ENCODE peak calls at places on chromosomes 13 and 19, in eight cellular contexts. T is aorta; V is pancreas; Z is colonic mucosa; E is thoracic aorta; M is CD4-positive, CD25-positive, alpha-beta regulatory T cell; O is CD8-positive, alpha-beta memory T cell; R is cardiac muscle cell. C is an unnamed sample. For H3K36me3, the result is how much of the 10 kb centered on the place peaks cover.

GRCh38 chr19:43726736-43727592 is 11.1 kb downstream of the IRGC start:
- DNase-seq in T (no peak), E (no peak), R (peak), M (no peak), V (no peak), O (no peak), Z (no peak), C (no peak)

GRCh38 chr13:75648446-75648845 is 12.3 kb downstream of the LMO7 start:
- DNase-seq in R (no peak), M (no peak), Z (no peak), E (no peak), V (no peak), O (no peak), T (no peak), C (no peak)

GRCh38 chr13:33859691-33860303 is 41.8 kb downstream of the RFC3 start:
- DNase-seq in M (no peak), R (no peak), V (no peak), T (no peak), O (no peak), Z (no peak), E (no peak), C (no peak)

GRCh38 chr19:44777715-44778347 is at the start of gene CBLC:
- DNase-seq in M (no peak), T (no peak), R (no peak), Z (peak), E (no peak), V (peak), O (no peak), C (peak)

GRCh38 chr19:34034318-34034846 is 137.9 kb upstream of the LSM14A start:
- DNase-seq in V (no peak), Z (no peak), E (no peak), T (no peak), M (no peak), O (no peak), R (no peak), C (no peak)

GRCh38 chr19:15680923-15681322 is 8.0 kb downstream of the CYP4F12 start:
- DNase-seq in V (no peak), Z (no peak), O (no peak), T (no peak), M (no peak), E (no peak), R (no peak), C (peak)

GRCh38 chr13:98443800-98444325 is 133.0 kb downstream of the STK24 start:
- DNase-seq in O (no peak), T (no peak), R (no peak), Z (no peak), M (no peak), E (no peak), V (no peak), C (no peak)

GRCh38 chr13:108365255-108365654 is 95.7 kb downstream of the TNFSF13B start:
- DNase-seq in Z (no peak), R (no peak), M (no peak), T (no peak), E (no peak), O (no peak), V (no peak), C (no peak)

GRCh38 chr19:31408460-31409124 is 59.4 kb upstream of the TSHZ3 start:
- DNase-seq in R (peak), E (no peak), M (no peak), V (no peak), Z (no peak), O (no peak), T (no peak), C (no peak)

GRCh38 chr19:41223431-41224234 is 4.6 kb downstream of the AXL start:
- DNase-seq in T (peak), E (peak), O (no peak), V (no peak), R (peak), M (no peak), Z (no peak), C (no peak)

GRCh38 chr19:6141217-6141616 is 5.8 kb downstream of the ACSBG2 start:
- DNase-seq in T (no peak), V (no peak), R (no peak), Z (no peak), O (no peak), E (no peak), M (no peak), C (no peak)

GRCh38 chr13:23851106-23851505 is 38.1 kb downstream of the MIPEP start:
- DNase-seq in O (no peak), M (no peak), E (no peak), R (peak), Z (no peak), T (no peak), V (no peak), C (no peak)

GRCh38 chr19:12946092-12946845 is 607 bp downstream of the RAD23A start:
- DNase-seq in V (peak), E (no peak), R (peak), M (peak), T (peak), O (peak), Z (peak), C (peak)

GRCh38 chr13:109630281-109630680 is 156.1 kb downstream of the IRS2 start:
- DNase-seq in O (no peak), T (no peak), Z (no peak), E (no peak), M (no peak), V (no peak), R (no peak), C (no peak)

GRCh38 chr13:27406178-27406939 is 18.1 kb upstream of the GTF3A start:
- DNase-seq in E (no peak), M (peak), T (no peak), V (no peak), Z (peak), R (peak), O (peak), C (peak)

GRCh38 chr13:111210082-111210481 is 95.0 kb downstream of the ARHGEF7 start:
- DNase-seq in Z (no peak), O (no peak), E (no peak), M (no peak), R (peak), V (no peak), T (no peak), C (peak)

GRCh38 chr13:86862137-86862536 is 809.0 kb upstream of the SLITRK5 start:
- DNase-seq in O (no peak), T (no peak), R (no peak), E (no peak), V (no peak), M (no peak), Z (no peak), C (no peak)

GRCh38 chr13:26867451-26868067 is 107.0 kb upstream of the GPR12 start:
- DNase-seq in O (no peak), R (peak), V (no peak), M (no peak), Z (peak), E (no peak), T (no peak), C (peak)

GRCh38 chr19:927044-927706 is 1.3 kb downstream of the ARID3A start:
- DNase-seq in T (peak), E (no peak), V (peak), O (no peak), M (no peak), R (peak), Z (no peak), C (no peak)

GRCh38 chr13:43838909-43839308 is 40.6 kb downstream of the CCDC122 start:
- DNase-seq in T (no peak), O (no peak), Z (no peak), M (no peak), V (no peak), R (peak), E (no peak), C (no peak)

GRCh38 chr19:46009530-46010510 is 13.0 kb downstream of the PGLYRP1 start:
- DNase-seq in Z (peak), M (peak), E (no peak), R (peak), T (peak), O (peak), V (peak), C (peak)

GRCh38 chr13:33205804-33206221 is 79.7 kb downstream of the STARD13 start:
- DNase-seq in M (no peak), E (no peak), T (no peak), V (no peak), O (no peak), Z (no peak), R (peak), C (no peak)

GRCh38 chr13:85108356-85108755 is 690.9 kb downstream of the SLITRK6 start:
- DNase-seq in V (no peak), O (no peak), T (no peak), E (no peak), Z (no peak), R (no peak), M (no peak), C (no peak)

GRCh38 chr19:23974941-23975340 is 60.3 kb downstream of the ZNF726 start:
- DNase-seq in E (no peak), O (no peak), T (no peak), R (no peak), M (no peak), V (no peak), Z (no peak), C (no peak)

GRCh38 chr19:50558449-50558848 is 9.8 kb downstream of the LRRC4B start:
- DNase-seq in V (no peak), T (no peak), E (no peak), R (no peak), M (no peak), O (no peak), Z (no peak), C (no peak)

GRCh38 chr13:45278096-45278645 is 62.8 kb downstream of the TPT1 start:
- DNase-seq in E (no peak), Z (no peak), M (no peak), V (no peak), R (peak), O (no peak), T (no peak), C (peak)

GRCh38 chr19:15283141-15283885 is 49.0 kb downstream of the BRD4 start:
- DNase-seq in R (peak), O (no peak), M (no peak), Z (no peak), E (peak), T (no peak), V (no peak), C (no peak)

GRCh38 chr19:58170860-58171259 is 12.0 kb upstream of the ZNF274 start:
- DNase-seq in E (no peak), T (no peak), V (no peak), R (peak), Z (no peak), O (no peak), M (no peak), C (no peak)

GRCh38 chr13:59247166-59247565 is 916.6 kb downstream of the DIAPH3 start:
- DNase-seq in R (peak), E (no peak), M (no peak), Z (no peak), O (no peak), T (no peak), V (peak), C (peak)

GRCh38 chr13:99158846-99159245 is 41.8 kb upstream of the UBAC2 start:
- DNase-seq in M (no peak), E (no peak), O (no peak), Z (no peak), R (no peak), V (no peak), T (no peak), C (no peak)

GRCh38 chr19:23437901-23438300 is 42.6 kb upstream of the ZNF91 start:
- DNase-seq in E (no peak), Z (no peak), R (no peak), M (no peak), T (no peak), O (no peak), V (no peak), C (no peak)

GRCh38 chr13:106496072-106496997 is 39.1 kb downstream of the EFNB2 start:
- DNase-seq in Z (no peak), O (no peak), R (peak), E (no peak), V (no peak), M (no peak), T (no peak), C (peak)

GRCh38 chr19:6464070-6464873 is at the start of gene CRB3:
- DNase-seq in V (peak), E (no peak), Z (peak), M (peak), R (no peak), T (no peak), O (peak), C (peak)

GRCh38 chr19:49200238-49200862 is 42.8 kb downstream of the TRPM4 start:
- DNase-seq in R (no peak), V (no peak), M (no peak), E (no peak), T (no peak), Z (peak), O (no peak), C (peak)

GRCh38 chr19:18496167-18496979 is 25.5 kb downstream of the ELL start:
- DNase-seq in E (no peak), M (peak), O (peak), R (peak), T (no peak), V (peak), Z (peak), C (peak)

GRCh38 chr13:93227280-93227905 is 786 bp downstream of the GPC6 start:
- DNase-seq in E (no peak), M (no peak), V (peak), R (peak), Z (no peak), T (peak), O (no peak), C (no peak)

GRCh38 chr13:97884707-97885468 is 68.6 kb upstream of the IPO5 start:
- DNase-seq in V (no peak), R (no peak), E (no peak), O (no peak), M (no peak), Z (no peak), T (no peak), C (no peak)

GRCh38 chr13:30196025-30196424 is 111.3 kb downstream of the KATNAL1 start:
- DNase-seq in Z (no peak), V (no peak), M (no peak), O (no peak), E (no peak), T (no peak), R (peak), C (no peak)

DNA sequence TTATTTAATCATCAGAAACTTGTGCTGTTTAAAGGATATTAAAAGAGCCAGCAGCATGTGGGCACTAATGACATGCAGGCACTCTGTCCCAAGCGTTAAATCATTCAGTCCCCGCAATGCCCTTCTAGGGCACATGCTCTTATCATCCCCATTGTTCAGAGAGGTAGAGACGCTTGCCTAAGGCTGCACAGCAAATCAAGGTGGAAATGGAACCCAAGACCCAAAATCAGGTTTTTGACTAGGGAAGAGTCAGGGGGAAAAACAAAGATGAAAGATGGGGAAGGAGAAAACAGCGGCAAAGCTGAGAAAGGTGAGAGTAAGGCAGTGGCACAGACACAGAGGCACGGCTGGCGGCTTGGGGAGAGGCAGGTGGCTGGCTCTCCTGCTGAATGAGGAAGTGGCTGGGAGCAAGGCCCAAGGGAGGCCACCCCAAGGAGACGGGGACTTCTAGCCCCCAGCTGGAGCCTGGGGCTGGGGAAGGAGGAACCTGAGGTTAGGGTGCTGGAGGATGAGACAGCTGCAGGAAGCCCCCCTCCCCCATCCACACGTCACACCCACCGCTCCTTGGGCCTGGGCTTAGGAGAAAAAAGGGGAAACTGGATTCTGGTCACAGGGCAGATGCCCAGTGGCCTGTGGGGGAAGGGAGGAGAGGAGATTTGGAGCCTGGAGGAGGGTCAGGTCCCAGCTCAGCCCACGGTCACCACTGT is 1.0 kb upstream of the TYROBP start:
- DNase-seq in E (no peak), O (no peak), V (no peak), Z (peak), R (no peak), M (no peak), T (peak), C (peak)
- H3K27ac ChIP-seq in E (peak), O (peak), V (no peak), Z (peak), R (no peak), M (no peak), T (no peak), C (no peak)

DNA sequence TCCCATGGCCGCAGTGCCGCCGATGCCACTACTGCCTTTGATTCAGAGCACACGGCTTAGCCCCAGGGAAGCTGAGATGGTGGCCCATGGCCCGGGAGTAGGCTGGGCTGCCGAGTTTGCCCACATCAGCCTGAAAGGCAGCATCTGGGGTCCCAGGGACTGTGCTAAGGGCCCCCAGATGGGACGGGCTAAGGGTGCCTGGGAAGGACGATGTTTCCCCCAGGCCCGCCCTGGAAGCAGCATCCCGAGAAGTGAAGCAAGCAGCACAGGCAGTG is 22.5 kb downstream of the MAP2K2 start:
- DNase-seq in V (no peak), Z (no peak), E (no peak), O (no peak), R (no peak), M (no peak), T (no peak), C (no peak)
- H3K36me3 ChIP-seq in V (under half), Z (under half), E (under half), O (under half), R (under half), M (under half), T (under half), C (under half)

DNA sequence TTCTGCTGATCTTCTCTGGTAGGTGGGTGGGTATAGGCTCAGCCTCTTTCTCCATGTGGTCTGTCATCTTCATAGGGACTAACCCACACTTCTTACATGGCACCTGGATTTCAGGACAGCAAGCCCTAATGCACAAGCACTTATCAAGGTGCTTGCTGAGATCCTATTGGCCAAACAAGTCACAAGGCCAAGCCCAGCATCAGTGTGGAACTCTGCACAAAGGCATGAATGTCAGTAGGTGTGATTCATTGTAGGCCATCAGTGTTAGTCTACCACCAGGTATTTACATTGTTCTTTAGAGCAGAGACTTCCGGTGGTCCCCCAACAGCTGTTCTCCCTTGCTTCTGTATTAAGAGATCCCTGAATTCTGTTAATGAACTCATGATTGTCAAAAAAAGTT is 8.3 kb upstream of the RB1 start:
- DNase-seq in R (no peak), E (no peak), Z (no peak), M (no peak), O (no peak), V (no peak), T (no peak), C (no peak)
- H3K27ac ChIP-seq in R (no peak), E (no peak), Z (no peak), M (no peak), O (no peak), V (no peak), T (no peak), C (no peak)

GRCh38 chr19:36099166-36099785 is 11.7 kb upstream of the OVOL3 start:
- DNase-seq in Z (no peak), R (no peak), M (no peak), V (no peak), T (no peak), O (no peak), E (no peak), C (no peak)
- H3K36me3 ChIP-seq in Z (under half), R (under half), M (under half), V (under half), T (under half), O (under half), E (under half), C (under half)